ENCODE peak calls at places on chromosomes 16 and 17, in eight cellular contexts. O, N, I, J, V, Y, L and Z are unnamed samples.
A peak's percentile ranks its signal among the peaks of the same experiment; 100 is the strongest.

GRCh38 chr16:57364143-57364542 is 5.6 kb downstream of the CCL22 start:
- DNase-seq in Y (no peak), V (no peak), I (no peak), N (no peak), O (no peak), J (no peak), L (no peak), Z (no peak)

GRCh38 chr17:63809970-63810369 is 17.3 kb upstream of the PSMC5 start:
- DNase-seq in N (no peak), Y (no peak), I (no peak), O (no peak), J (no peak), V (no peak), L (no peak), Z (no peak)

GRCh38 chr17:55783684-55784245 is 32.9 kb downstream of the PCTP start:
- DNase-seq in N (no peak), V (peak; percentile 77), J (no peak), Y (no peak), I (no peak), L (peak; percentile 76), O (peak; percentile 88), Z (peak; percentile 85)

GRCh38 chr17:40551874-40552768 is 13.2 kb downstream of the CCR7 start:
- DNase-seq in Y (peak; percentile 68), J (peak; percentile 95), V (peak; percentile 0), I (no peak), L (peak; percentile 51), O (peak; percentile 62), N (no peak), Z (peak; percentile 65)

GRCh38 chr16:84928679-84929420 is 82.5 kb downstream of the ZDHHC7 start:
- DNase-seq in I (no peak), L (peak; percentile 69), N (no peak), Y (peak; percentile 79), J (no peak), O (peak; percentile 87), V (no peak), Z (peak; percentile 92)

GRCh38 chr17:31251618-31252328 is 45.3 kb downstream of the OMG start:
- DNase-seq in J (no peak), Y (no peak), L (no peak), V (no peak), N (no peak), O (no peak), I (no peak), Z (no peak)

GRCh38 chr16:50742521-50743150 is 750 bp downstream of the CYLD start:
- DNase-seq in J (no peak), N (no peak), I (peak; percentile 18), L (no peak), O (peak; percentile 27), V (no peak), Y (no peak), Z (peak; percentile 58)

GRCh38 chr17:80826955-80827645 is 164.5 kb upstream of the CHMP6 start:
- DNase-seq in Y (peak; percentile 84), L (peak; percentile 80), N (peak; percentile 54), I (no peak), V (peak; percentile 60), J (peak; percentile 77), O (peak; percentile 87), Z (peak; percentile 66)

GRCh38 chr16:75764154-75764768 is 38.0 kb upstream of the CPHXL start:
- DNase-seq in O (no peak), L (peak; percentile 45), V (peak; percentile 59), J (peak; percentile 58), N (peak; percentile 2), I (peak; percentile 70), Y (no peak), Z (no peak)

GRCh38 chr17:76657505-76658386 is 14.2 kb upstream of the ST6GALNAC1 start:
- DNase-seq in N (no peak), J (no peak), L (no peak), Y (no peak), I (no peak), O (no peak), V (no peak), Z (no peak)

GRCh38 chr16:14640538-14640937 is 7.8 kb downstream of the BFAR start:
- DNase-seq in J (no peak), N (no peak), L (no peak), I (no peak), Y (no peak), O (no peak), V (no peak), Z (no peak)

GRCh38 chr17:31517524-31517923 is 126.0 kb downstream of the RAB11FIP4 start:
- DNase-seq in J (no peak), Y (peak; percentile 67), O (no peak), V (peak; percentile 71), N (no peak), I (no peak), L (no peak), Z (no peak)

GRCh38 chr17:79623786-79624657 is 13.2 kb upstream of the RBFOX3 start:
- DNase-seq in I (no peak), Y (peak; percentile 51), V (no peak), L (no peak), N (no peak), O (no peak), J (no peak), Z (no peak)

GRCh38 chr16:52552643-52553042 is 5.7 kb upstream of the TOX3 start:
- DNase-seq in L (no peak), J (no peak), N (no peak), Y (no peak), I (peak; percentile 35), V (no peak), O (no peak), Z (no peak)

GRCh38 chr17:18280766-18281165 is 20.3 kb downstream of the MIEF2 start:
- DNase-seq in L (no peak), V (no peak), I (no peak), Y (no peak), O (no peak), J (no peak), N (no peak), Z (peak; percentile 33)

GRCh38 chr17:41009301-41009760 is 403 bp upstream of the KRTAP3-1 start:
- DNase-seq in Y (no peak), O (no peak), J (no peak), N (no peak), I (peak; percentile 89), V (peak; percentile 11), L (no peak), Z (no peak)